ENCODE peak calls at places on chromosomes 12 and 14, in five cellular contexts. One of them, this sample, is unnamed.
A peak's percentile ranks its signal among the peaks of the same experiment; 100 is the strongest.

GRCh38 chr12:29816869-29817730 is 33.4 kb upstream of the TMTC1 start:
- DNase-seq in Jurkat, Clone E6-1: no peak
- DNase-seq in WTC11: no peak
- DNase-seq in Peyer's patch: no peak
- DNase-seq in T follicular helper cell: no peak
- DNase-seq in this sample: no peak

GRCh38 chr14:51828017-51828797 is 32.2 kb upstream of the GNG2 start:
- DNase-seq in Jurkat, Clone E6-1: peak; percentile 71
- DNase-seq in Peyer's patch: no peak
- DNase-seq in WTC11: no peak
- DNase-seq in T follicular helper cell: peak; percentile 25
- DNase-seq in this sample: no peak

GRCh38 chr14:76793956-76794355 is 18.7 kb downstream of the ANGEL1 start:
- DNase-seq in T follicular helper cell: no peak
- DNase-seq in Jurkat, Clone E6-1: no peak
- DNase-seq in WTC11: no peak
- DNase-seq in Peyer's patch: no peak
- DNase-seq in this sample: no peak

GRCh38 chr12:9867531-9867930 is 1.6 kb downstream of the CLEC2B start:
- DNase-seq in WTC11: no peak
- DNase-seq in Peyer's patch: no peak
- DNase-seq in T follicular helper cell: no peak
- DNase-seq in Jurkat, Clone E6-1: peak; percentile 15
- DNase-seq in this sample: no peak

GRCh38 chr14:74921987-74922751 is 891 bp downstream of the RPS6KL1 start:
- DNase-seq in Peyer's patch: no peak
- DNase-seq in T follicular helper cell: no peak
- DNase-seq in Jurkat, Clone E6-1: no peak
- DNase-seq in WTC11: no peak
- DNase-seq in this sample: no peak

GRCh38 chr14:103329421-103330347 is 4.4 kb upstream of the EIF5 start:
- DNase-seq in Peyer's patch: no peak
- DNase-seq in T follicular helper cell: no peak
- DNase-seq in Jurkat, Clone E6-1: no peak
- DNase-seq in WTC11: no peak
- DNase-seq in this sample: no peak

GRCh38 chr12:28092396-28092795 is 97.9 kb upstream of the CCDC91 start:
- DNase-seq in Peyer's patch: no peak
- DNase-seq in Jurkat, Clone E6-1: no peak
- DNase-seq in WTC11: no peak
- DNase-seq in T follicular helper cell: no peak
- DNase-seq in this sample: no peak

GRCh38 chr14:61479746-61480502 is 158.5 kb downstream of the PRKCH start:
- DNase-seq in Jurkat, Clone E6-1: no peak
- DNase-seq in T follicular helper cell: no peak
- DNase-seq in WTC11: no peak
- DNase-seq in Peyer's patch: no peak
- DNase-seq in this sample: no peak

GRCh38 chr12:22415342-22416309 is 81.1 kb upstream of the ST8SIA1 start:
- DNase-seq in Peyer's patch: no peak
- DNase-seq in Jurkat, Clone E6-1: no peak
- DNase-seq in T follicular helper cell: no peak
- DNase-seq in WTC11: no peak
- DNase-seq in this sample: no peak

GRCh38 chr14:75742867-75743266 is 81.8 kb downstream of the TTLL5 start:
- DNase-seq in T follicular helper cell: no peak
- DNase-seq in Jurkat, Clone E6-1: no peak
- DNase-seq in WTC11: no peak
- DNase-seq in Peyer's patch: no peak
- DNase-seq in this sample: no peak

GRCh38 chr12:132766380-132767085 is 4.9 kb upstream of the ANKLE2 start:
- DNase-seq in T follicular helper cell: no peak
- DNase-seq in Peyer's patch: no peak
- DNase-seq in Jurkat, Clone E6-1: no peak
- DNase-seq in WTC11: no peak
- DNase-seq in this sample: no peak

GRCh38 chr12:52063986-52064649 is 5.7 kb upstream of the ATG101 start:
- DNase-seq in Jurkat, Clone E6-1: no peak
- DNase-seq in WTC11: no peak
- DNase-seq in Peyer's patch: no peak
- DNase-seq in T follicular helper cell: no peak
- DNase-seq in this sample: no peak

GRCh38 chr12:67424784-67425183 is 155.6 kb downstream of the CAND1 start:
- DNase-seq in WTC11: no peak
- DNase-seq in T follicular helper cell: no peak
- DNase-seq in Jurkat, Clone E6-1: no peak
- DNase-seq in Peyer's patch: no peak
- DNase-seq in this sample: no peak

GRCh38 chr14:23647619-23648018 is 11.5 kb downstream of the DHRS2 start:
- DNase-seq in WTC11: no peak
- DNase-seq in T follicular helper cell: no peak
- DNase-seq in Jurkat, Clone E6-1: no peak
- DNase-seq in Peyer's patch: no peak
- DNase-seq in this sample: no peak

GRCh38 chr14:23154876-23155587 is 28.4 kb downstream of the SLC7A8 start:
- DNase-seq in WTC11: peak; percentile 44
- DNase-seq in Peyer's patch: no peak
- DNase-seq in T follicular helper cell: no peak
- DNase-seq in Jurkat, Clone E6-1: peak; percentile 91
- DNase-seq in this sample: peak; percentile 89

GRCh38 chr12:108697905-108698304 is 33.4 kb downstream of the CORO1C start:
- DNase-seq in T follicular helper cell: no peak
- DNase-seq in Jurkat, Clone E6-1: no peak
- DNase-seq in Peyer's patch: no peak
- DNase-seq in WTC11: no peak
- DNase-seq in this sample: no peak

GRCh38 chr14:55373784-55374725 is 37.6 kb downstream of the ATG14 start:
- DNase-seq in T follicular helper cell: no peak
- DNase-seq in Jurkat, Clone E6-1: peak; percentile 37
- DNase-seq in WTC11: no peak
- DNase-seq in Peyer's patch: no peak
- DNase-seq in this sample: no peak

GRCh38 chr12:54658306-54659264 is 10.4 kb upstream of the DCD start:
- DNase-seq in Jurkat, Clone E6-1: peak; percentile 41
- DNase-seq in WTC11: peak; percentile 87
- DNase-seq in T follicular helper cell: peak; percentile 20
- DNase-seq in Peyer's patch: no peak
- DNase-seq in this sample: peak; percentile 2

GRCh38 chr14:59438148-59438766 is 26.9 kb downstream of the GPR135 start:
- DNase-seq in WTC11: no peak
- DNase-seq in T follicular helper cell: no peak
- DNase-seq in Peyer's patch: no peak
- DNase-seq in Jurkat, Clone E6-1: no peak
- DNase-seq in this sample: no peak

GRCh38 chr12:85405781-85406522 is 125.9 kb downstream of the ALX1 start:
- DNase-seq in WTC11: no peak
- DNase-seq in Peyer's patch: no peak
- DNase-seq in Jurkat, Clone E6-1: no peak
- DNase-seq in T follicular helper cell: no peak
- DNase-seq in this sample: no peak

GRCh38 chr12:15584366-15585041 is 204.7 kb downstream of the EPS8 start:
- DNase-seq in T follicular helper cell: no peak
- DNase-seq in WTC11: no peak
- DNase-seq in Peyer's patch: no peak
- DNase-seq in Jurkat, Clone E6-1: peak; percentile 46
- DNase-seq in this sample: peak; percentile 37

GRCh38 chr12:7162691-7163114 is 26.8 kb upstream of the PEX5 start:
- DNase-seq in Peyer's patch: no peak
- DNase-seq in Jurkat, Clone E6-1: peak; percentile 11
- DNase-seq in WTC11: peak; percentile 73
- DNase-seq in T follicular helper cell: peak; percentile 6
- DNase-seq in this sample: no peak

GRCh38 chr12:120015313-120015712 is 26.3 kb downstream of the BICDL1 start:
- DNase-seq in Jurkat, Clone E6-1: peak; percentile 45
- DNase-seq in WTC11: no peak
- DNase-seq in T follicular helper cell: no peak
- DNase-seq in Peyer's patch: no peak
- DNase-seq in this sample: no peak

GRCh38 chr14:94944636-94945258 is 174.8 kb upstream of the GSC start:
- DNase-seq in WTC11: no peak
- DNase-seq in Jurkat, Clone E6-1: no peak
- DNase-seq in T follicular helper cell: no peak
- DNase-seq in Peyer's patch: no peak
- DNase-seq in this sample: no peak

This sample was measured in HFF-Myc.